ENCODE peak calls at places on chromosomes 12 and 14, in seven cellular contexts. Z is MM.1S, P is cardiac fibroblast, V is AG09309, K is pancreas, L is gastrocnemius medialis, C is A549. S is an unnamed sample.

GRCh38 chr14:75088566-75089373 is 19.3 kb downstream of the ZC2HC1C start:
- DNase-seq in Z (peak), P (peak), V (no peak), K (no peak), L (peak), C (peak), S (peak)

GRCh38 chr12:124745891-124746570 is 117.6 kb downstream of the SCARB1 start:
- DNase-seq in Z (no peak), P (peak), V (peak), K (peak), L (peak), C (peak), S (peak)

GRCh38 chr14:37585101-37585479 is 10.0 kb downstream of the FOXA1 start:
- DNase-seq in Z (no peak), P (no peak), V (no peak), K (no peak), L (no peak), C (no peak), S (peak)

GRCh38 chr12:47014474-47014873 is 64.9 kb upstream of the PCED1B start:
- DNase-seq in Z (no peak), P (peak), V (no peak), K (no peak), L (no peak), C (peak), S (no peak)

GRCh38 chr12:124884587-124885438 is 21.1 kb upstream of the SCARB1 start:
- DNase-seq in Z (peak), P (no peak), V (no peak), K (no peak), L (no peak), C (no peak), S (no peak)

GRCh38 chr14:22456986-22457594 is 131.9 kb downstream of the DAD1 start:
- DNase-seq in Z (no peak), P (no peak), V (no peak), K (no peak), L (no peak), C (no peak), S (no peak)

GRCh38 chr14:24177928-24178327 is 6.0 kb downstream of the REC8 start:
- DNase-seq in Z (no peak), P (no peak), V (no peak), K (no peak), L (no peak), C (no peak), S (no peak)

GRCh38 chr12:1186298-1186697 is 195.3 kb downstream of the ERC1 start:
- DNase-seq in Z (no peak), P (no peak), V (no peak), K (no peak), L (no peak), C (no peak), S (no peak)

GRCh38 chr12:108704527-108704926 is 26.8 kb downstream of the CORO1C start:
- DNase-seq in Z (peak), P (no peak), V (no peak), K (no peak), L (no peak), C (no peak), S (no peak)

DNA sequence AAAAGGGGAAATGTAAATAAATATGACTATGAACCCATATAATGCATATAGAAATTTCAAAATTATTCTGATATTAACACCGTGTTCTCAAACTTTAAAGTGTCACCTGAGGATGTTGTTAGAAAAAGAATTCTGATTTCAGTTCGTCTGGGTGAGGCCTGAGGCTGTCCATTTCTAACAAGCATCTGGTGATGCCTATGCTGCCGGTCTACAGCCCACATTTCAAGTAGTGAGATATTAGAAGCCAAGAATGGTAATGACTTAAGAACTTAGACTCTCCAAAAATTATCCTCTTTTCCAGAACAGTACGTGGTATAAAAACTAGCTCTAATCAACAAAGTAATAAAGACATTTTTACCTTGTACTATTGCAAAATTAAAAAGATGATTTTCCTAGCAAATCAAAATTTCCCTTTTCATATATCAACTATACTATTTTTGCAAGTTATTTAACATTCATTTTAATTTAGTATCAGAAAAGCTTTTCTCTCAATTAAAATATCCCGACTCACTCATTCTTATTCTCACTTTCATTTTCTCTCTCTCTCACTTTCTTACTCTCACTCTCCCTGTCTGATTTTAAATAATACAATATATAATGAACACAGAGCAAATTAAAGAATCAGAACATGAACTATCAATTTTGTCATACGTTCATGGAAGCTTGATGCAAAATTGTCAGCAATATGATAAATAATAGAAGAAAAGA is 35.0 kb downstream of the PIK3C2G start:
- DNase-seq in Z (no peak), P (peak), V (no peak), K (no peak), L (no peak), C (no peak), S (no peak)
- TF ChIP-seq CTCF in Z (no peak), P (no peak), V (no peak), K (no peak), L (no peak), C (no peak), S (no peak)

DNA sequence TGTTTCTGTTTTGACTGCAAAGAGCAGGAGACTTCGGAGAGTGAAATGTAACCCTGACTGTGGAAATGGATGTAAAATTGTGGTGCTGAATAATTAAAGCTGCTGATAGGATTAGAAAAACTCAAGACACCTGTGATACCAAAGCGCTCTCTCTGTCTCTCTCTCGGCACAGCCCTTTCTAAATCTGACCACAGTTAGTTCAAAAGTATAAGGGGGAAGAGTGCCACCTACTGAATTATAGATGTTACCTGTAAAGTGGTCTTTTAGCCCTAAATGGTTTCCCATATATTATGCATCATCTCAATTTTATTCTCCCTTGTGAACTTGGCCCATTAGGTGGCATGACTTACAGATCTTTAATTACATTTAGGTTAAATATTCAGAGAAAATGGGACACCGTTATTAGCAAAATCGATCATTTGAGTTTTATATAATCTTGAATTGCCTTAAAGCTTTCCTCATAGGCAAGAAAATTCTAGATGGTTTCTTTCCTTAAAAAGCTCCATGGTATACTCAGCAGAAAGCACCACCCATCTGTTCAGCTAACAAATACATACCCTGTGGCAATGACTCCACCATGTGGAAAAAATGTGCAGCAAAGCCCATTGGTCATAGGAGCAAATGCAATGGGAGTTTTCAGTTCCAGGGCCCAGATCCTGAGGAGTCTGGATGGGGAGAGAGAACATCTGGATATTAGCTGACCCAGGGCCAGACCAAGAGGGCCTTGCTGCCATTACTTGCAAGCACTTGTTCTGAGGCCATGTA is 18.1 kb downstream of the RFC5 start:
- DNase-seq in Z (peak), P (peak), V (peak), K (no peak), L (no peak), C (peak), S (no peak)
- TF ChIP-seq CTCF in Z (peak), P (peak), V (peak), K (no peak), L (peak), C (peak), S (no peak)

DNA sequence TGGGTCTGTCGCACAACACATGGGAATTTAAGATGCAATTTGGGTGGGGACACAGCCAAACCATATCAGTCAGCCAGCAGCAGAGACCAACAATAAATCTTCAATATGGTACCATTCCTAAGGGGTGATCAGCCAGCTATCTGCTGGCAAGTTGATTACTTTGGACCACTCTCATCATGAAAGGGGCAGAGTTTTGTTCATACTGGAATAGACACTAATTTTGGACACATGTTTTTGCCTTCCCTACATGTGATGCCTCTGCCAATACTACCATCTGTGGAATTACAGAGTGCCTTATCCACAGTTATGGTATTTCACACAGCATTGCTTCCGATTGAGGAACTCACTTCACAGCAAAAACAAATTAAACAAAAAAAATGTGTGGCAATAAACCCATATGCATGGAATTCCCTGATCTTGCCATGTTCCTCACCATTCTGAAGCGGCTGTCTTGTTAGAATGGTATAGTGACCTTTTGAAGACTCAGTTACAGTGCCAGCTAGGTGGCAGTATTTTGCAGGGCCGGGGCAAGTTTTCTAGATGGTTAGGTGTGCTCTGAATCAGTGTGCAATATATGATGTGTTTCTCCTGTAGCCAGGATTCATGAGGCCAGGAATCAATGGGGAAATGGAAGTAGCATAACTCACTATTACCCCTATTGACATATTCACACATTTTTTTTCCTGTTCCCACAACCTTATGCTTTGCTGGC is 179.0 kb upstream of the IGF1 start:
- DNase-seq in Z (no peak), P (no peak), V (no peak), K (no peak), L (no peak), C (peak), S (no peak)
- TF ChIP-seq CTCF in Z (peak), P (no peak), V (peak), K (no peak), L (no peak), C (no peak), S (peak)

GRCh38 chr12:53550595-53550994 is 43.3 kb upstream of the NPFF start:
- DNase-seq in Z (no peak), P (peak), V (no peak), K (no peak), L (no peak), C (no peak), S (no peak)
- TF ChIP-seq CTCF in Z (no peak), P (no peak), V (no peak), K (no peak), L (no peak), C (no peak), S (no peak)

DNA sequence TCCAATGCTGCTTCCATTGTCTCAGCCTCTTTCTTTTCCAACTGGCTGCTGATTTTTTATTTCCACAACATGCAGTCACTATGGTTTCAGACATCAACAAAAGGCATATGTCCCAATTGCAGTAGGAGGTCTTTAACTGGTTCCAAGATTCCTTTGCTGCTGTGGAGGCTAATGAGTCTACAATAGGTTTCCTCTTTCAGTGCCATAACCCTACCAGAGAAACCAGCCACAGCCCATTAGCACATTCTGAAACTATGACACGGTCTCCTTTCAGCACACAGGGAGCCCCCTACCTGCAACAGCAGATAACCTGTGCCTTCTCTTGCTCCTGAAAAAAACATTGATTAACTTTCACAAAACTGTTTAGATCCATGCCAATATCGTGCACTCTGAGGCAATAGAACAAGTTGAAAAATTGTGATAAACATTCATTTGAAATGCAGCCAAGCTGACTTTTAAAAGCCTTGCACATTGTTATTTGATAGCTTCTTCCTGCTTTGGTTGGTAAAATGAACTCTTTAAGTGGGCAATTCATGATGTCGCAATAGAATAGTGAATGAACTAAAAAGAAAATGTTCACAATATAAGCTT is 32.4 kb downstream of the PLEKHG7 start:
- DNase-seq in Z (no peak), P (peak), V (peak), K (no peak), L (no peak), C (peak), S (peak)
- TF ChIP-seq CTCF in Z (no peak), P (no peak), V (peak), K (no peak), L (no peak), C (no peak), S (no peak)

GRCh38 chr14:106185837-106186233 is 659.5 kb downstream of the TMEM121 start:
- DNase-seq in Z (no peak), P (no peak), V (no peak), K (no peak), L (no peak), C (no peak), S (no peak)
- TF ChIP-seq CTCF in Z (no peak), P (no peak), V (no peak), K (no peak), L (no peak), C (no peak), S (peak)

DNA sequence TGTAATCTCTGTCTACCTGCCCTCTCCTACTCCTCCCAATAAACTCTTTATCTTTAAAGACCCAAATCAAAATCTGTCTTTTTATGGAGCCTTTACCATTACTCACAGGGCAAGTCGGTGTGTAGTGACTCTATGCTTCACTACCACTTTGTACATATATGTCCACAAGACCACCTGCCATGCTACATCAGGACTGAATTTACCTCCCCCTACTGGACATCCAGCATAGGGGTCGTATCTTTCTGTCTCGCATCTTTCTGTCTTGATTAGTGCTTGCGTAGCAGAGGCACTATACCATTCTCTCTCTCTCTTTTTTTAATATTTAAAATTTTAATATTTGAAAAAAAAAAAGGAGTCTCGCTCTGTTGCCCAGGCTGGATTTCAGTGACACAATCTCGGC is 587.5 kb downstream of the SOX5 start:
- DNase-seq in Z (no peak), P (no peak), V (no peak), K (no peak), L (no peak), C (no peak), S (no peak)
- TF ChIP-seq CTCF in Z (no peak), P (no peak), V (no peak), K (no peak), L (no peak), C (no peak), S (no peak)

GRCh38 chr12:24997970-24998582 is 49.2 kb upstream of the BCAT1 start:
- DNase-seq in Z (peak), P (peak), V (peak), K (no peak), L (no peak), C (no peak), S (peak)

GRCh38 chr12:24993756-24994155 is 44.9 kb upstream of the BCAT1 start:
- DNase-seq in Z (no peak), P (no peak), V (no peak), K (no peak), L (no peak), C (no peak), S (no peak)

GRCh38 chr12:24996820-24997219 is 47.9 kb upstream of the BCAT1 start:
- DNase-seq in Z (no peak), P (no peak), V (no peak), K (no peak), L (no peak), C (no peak), S (no peak)

GRCh38 chr12:24996102-24996797 is 47.3 kb upstream of the BCAT1 start:
- DNase-seq in Z (no peak), P (no peak), V (no peak), K (no peak), L (no peak), C (no peak), S (no peak)

DNA sequence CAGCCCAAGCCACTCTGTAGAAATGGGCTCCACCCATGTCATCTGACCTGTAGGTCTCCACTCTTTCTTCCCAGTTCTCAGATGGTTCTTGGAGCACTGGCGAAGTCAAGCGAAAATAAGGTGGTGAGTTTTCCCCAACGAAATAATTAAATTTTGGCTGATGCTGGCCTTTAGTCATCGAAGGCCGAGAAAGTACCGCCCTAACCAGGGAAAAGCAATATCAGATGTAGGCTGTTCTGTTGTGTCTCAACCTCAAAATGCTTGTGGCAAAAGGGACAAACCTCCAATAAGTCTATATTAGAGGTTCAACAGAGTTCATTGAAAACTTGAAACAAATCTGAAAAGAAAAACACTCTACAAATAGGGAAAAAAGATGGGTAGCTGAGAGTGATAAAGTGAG is 48.6 kb upstream of the BCAT1 start:
- DNase-seq in Z (peak), P (no peak), V (no peak), K (no peak), L (no peak), C (no peak), S (no peak)
- TF ChIP-seq CTCF in Z (no peak), P (no peak), V (no peak), K (no peak), L (no peak), C (no peak), S (no peak)

DNA sequence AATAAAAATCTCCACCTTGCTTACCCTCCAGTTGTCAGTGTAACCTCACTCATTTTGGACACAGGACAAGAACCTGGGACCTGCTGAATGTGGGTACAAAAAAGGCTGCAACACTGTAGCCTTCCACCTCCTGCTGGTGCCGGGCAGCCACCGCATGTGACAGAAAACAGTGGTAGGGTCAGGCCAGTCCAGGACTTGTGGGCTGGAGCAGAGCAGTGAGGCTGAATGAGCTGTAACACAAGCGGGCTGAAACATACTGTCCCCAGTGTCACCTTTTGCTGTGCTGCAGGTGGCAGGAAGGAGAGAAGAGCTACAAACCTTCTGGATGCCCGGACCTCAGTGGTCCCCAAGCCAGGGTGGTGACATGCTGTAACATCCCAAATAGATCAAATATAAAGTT is 465.4 kb upstream of the FOXG1 start:
- DNase-seq in Z (no peak), P (no peak), V (no peak), K (no peak), L (no peak), C (no peak), S (no peak)
- TF ChIP-seq CTCF in Z (no peak), P (no peak), V (no peak), K (no peak), L (no peak), C (no peak), S (no peak)

GRCh38 chr12:87870061-87870460 is 159.1 kb downstream of the C12orf50 start:
- DNase-seq in Z (no peak), P (no peak), V (no peak), K (no peak), L (no peak), C (no peak), S (no peak)

GRCh38 chr12:87870493-87870892 is 158.7 kb downstream of the C12orf50 start:
- DNase-seq in Z (no peak), P (no peak), V (no peak), K (no peak), L (no peak), C (no peak), S (no peak)

GRCh38 chr12:87871061-87871460 is 158.1 kb downstream of the C12orf50 start:
- DNase-seq in Z (peak), P (peak), V (no peak), K (no peak), L (no peak), C (no peak), S (no peak)

DNA sequence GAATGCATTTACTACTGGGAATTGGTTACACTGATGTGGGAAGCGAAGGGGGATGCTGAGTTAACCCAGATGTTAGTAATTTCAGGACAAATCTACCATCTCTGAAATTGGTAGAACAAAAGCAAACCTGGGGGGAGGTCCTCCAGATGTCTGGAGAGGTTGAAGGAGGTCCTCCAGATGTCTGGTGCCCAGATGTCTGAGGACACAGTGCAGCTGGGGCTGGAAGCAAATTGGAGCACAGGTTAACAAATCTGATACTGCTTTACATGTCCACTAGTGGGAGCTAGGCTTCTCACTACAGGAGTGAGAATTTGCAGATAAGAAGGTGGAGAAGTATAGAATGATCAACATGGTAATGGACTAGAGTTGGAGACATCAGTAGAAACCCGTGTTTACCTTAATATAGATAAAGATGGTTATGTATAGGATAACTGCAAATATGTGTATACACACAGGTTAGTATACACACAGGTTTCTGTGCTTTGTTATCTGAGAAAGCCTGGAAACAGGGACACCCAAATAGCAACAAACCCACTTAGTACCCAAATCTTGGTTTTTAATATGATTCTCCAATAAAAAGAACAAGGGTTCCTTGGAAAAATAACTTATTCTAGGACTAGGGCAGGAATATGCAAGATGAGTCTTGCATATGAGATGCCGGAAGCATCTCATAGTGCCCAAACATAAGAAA is 162.5 kb downstream of the C12orf50 start:
- DNase-seq in Z (no peak), P (peak), V (no peak), K (no peak), L (no peak), C (peak), S (no peak)
- TF ChIP-seq CTCF in Z (peak), P (peak), V (peak), K (no peak), L (no peak), C (peak), S (peak)

S was measured in GM13977.